ENCODE peak calls at places on chromosomes 1 and 21, in four cellular contexts. B is transverse colon, M is HepG2, I is pancreas. C is an unnamed sample.

GRCh38 chr1:147892216-147892615 is 10.4 kb upstream of the GJA8 start:
- DNase-seq in B (no peak), M (no peak), I (no peak), C (no peak)

GRCh38 chr1:80217377-80217986 is 1211.0 kb upstream of the ADGRL4 start:
- DNase-seq in B (no peak), M (peak; percentile 1), I (no peak), C (no peak)

GRCh38 chr1:63134501-63135173 is 187.7 kb upstream of the FOXD3 start:
- DNase-seq in B (no peak), M (peak; percentile 9), I (no peak), C (no peak)

GRCh38 chr1:31295874-31296485 is 608 bp downstream of the SNRNP40 start:
- DNase-seq in B (no peak), M (no peak), I (no peak), C (no peak)

GRCh38 chr1:39332291-39332690 is 127.8 kb downstream of the MACF1 start:
- DNase-seq in B (no peak), M (no peak), I (no peak), C (no peak)

GRCh38 chr1:155080250-155081228 is 1.9 kb downstream of the EFNA3 start:
- DNase-seq in B (peak; percentile 54), M (no peak), I (no peak), C (no peak)

GRCh38 chr1:202272446-202272845 is 69.3 kb downstream of the UBE2T start:
- DNase-seq in B (no peak), M (no peak), I (no peak), C (no peak)

GRCh38 chr1:6891781-6892579 is 106.7 kb downstream of the CAMTA1 start:
- DNase-seq in B (no peak), M (no peak), I (no peak), C (no peak)

GRCh38 chr1:68979891-68980290 is 483.0 kb upstream of the DEPDC1 start:
- DNase-seq in B (no peak), M (no peak), I (no peak), C (no peak)

GRCh38 chr1:53110370-53111072 is 31.9 kb downstream of the SLC1A7 start:
- DNase-seq in B (no peak), M (no peak), I (no peak), C (no peak)

GRCh38 chr1:157878059-157878458 is 36.5 kb upstream of the CD5L start:
- DNase-seq in B (no peak), M (peak; percentile 45), I (no peak), C (no peak)

GRCh38 chr1:50424045-50424939 is 1.0 kb upstream of the DMRTA2 start:
- DNase-seq in B (no peak), M (no peak), I (no peak), C (no peak)

GRCh38 chr21:46284077-46284644 is 1.2 kb downstream of the MCM3AP start:
- DNase-seq in B (peak; percentile 36), M (no peak), I (no peak), C (no peak)

GRCh38 chr21:21163904-21164303 is 165.7 kb downstream of the NCAM2 start:
- DNase-seq in B (peak; percentile 40), M (peak; percentile 26), I (no peak), C (no peak)

GRCh38 chr1:40722622-40723021 is 31.1 kb downstream of the NFYC start:
- DNase-seq in B (no peak), M (no peak), I (no peak), C (no peak)

GRCh38 chr1:56502700-56503245 is 76.6 kb downstream of the PLPP3 start:
- DNase-seq in B (no peak), M (peak; percentile 37), I (no peak), C (no peak)

GRCh38 chr1:67807282-67807681 is 26.0 kb downstream of the GNG12 start:
- DNase-seq in B (no peak), M (no peak), I (no peak), C (no peak)

GRCh38 chr1:117127840-117128239 is 6.3 kb upstream of the TRIM45 start:
- DNase-seq in B (no peak), M (no peak), I (no peak), C (no peak)

GRCh38 chr1:23196627-23197328 is 20.5 kb downstream of the HTR1D start:
- DNase-seq in B (no peak), M (no peak), I (no peak), C (no peak)

GRCh38 chr1:181818943-181819342 is 242.6 kb downstream of the ZNF648 start:
- DNase-seq in B (no peak), M (no peak), I (no peak), C (no peak)

GRCh38 chr21:45974073-45975016 is 7.2 kb upstream of the COL6A1 start:
- DNase-seq in B (peak; percentile 31), M (no peak), I (peak; percentile 76), C (peak; percentile 70)

GRCh38 chr1:207825719-207826556 is 74.1 kb downstream of the CD46 start:
- DNase-seq in B (peak; percentile 87), M (peak; percentile 10), I (no peak), C (peak; percentile 69)

GRCh38 chr1:81113688-81114087 is 687.0 kb upstream of the ADGRL2 start:
- DNase-seq in B (no peak), M (no peak), I (no peak), C (no peak)

GRCh38 chr1:177796561-177796960 is 173.3 kb downstream of the SEC16B start:
- DNase-seq in B (no peak), M (no peak), I (no peak), C (no peak)

GRCh38 chr1:90964444-90965035 is 57.3 kb downstream of the ZNF644 start:
- DNase-seq in B (no peak), M (peak; percentile 21), I (no peak), C (no peak)

GRCh38 chr1:3167255-3167654 is 98.3 kb downstream of the PRDM16 start:
- DNase-seq in B (no peak), M (no peak), I (no peak), C (no peak)

GRCh38 chr21:35825370-35825769 is 235.0 kb downstream of the SETD4 start:
- DNase-seq in B (no peak), M (no peak), I (no peak), C (no peak)

GRCh38 chr1:184156521-184157395 is 105.2 kb downstream of the TSEN15 start:
- DNase-seq in B (no peak), M (no peak), I (no peak), C (no peak)

GRCh38 chr1:157368363-157368762 is 184.0 kb downstream of the FCRL5 start:
- DNase-seq in B (no peak), M (no peak), I (no peak), C (no peak)

GRCh38 chr1:162855461-162856150 is 5.4 kb downstream of the CCDC190 start:
- DNase-seq in B (no peak), M (no peak), I (no peak), C (no peak)

GRCh38 chr1:91754348-91754747 is 131.6 kb downstream of the TGFBR3 start:
- DNase-seq in B (no peak), M (no peak), I (no peak), C (no peak)

GRCh38 chr21:37424987-37425386 is 58.4 kb downstream of the DYRK1A start:
- DNase-seq in B (no peak), M (no peak), I (no peak), C (no peak)

GRCh38 chr1:35600593-35600992 is 27.5 kb downstream of the TFAP2E start:
- DNase-seq in B (no peak), M (no peak), I (no peak), C (no peak)

GRCh38 chr1:11654571-11655262 is at the start of gene FBXO44:
- DNase-seq in B (peak; percentile 78), M (peak; percentile 62), I (peak; percentile 83), C (peak; percentile 44)

GRCh38 chr1:159175571-159175970 is 4.2 kb downstream of the CADM3 start:
- DNase-seq in B (no peak), M (no peak), I (no peak), C (no peak)

GRCh38 chr1:218369688-218370511 is 24.8 kb downstream of the TGFB2 start:
- DNase-seq in B (no peak), M (no peak), I (no peak), C (no peak)

GRCh38 chr1:223542831-223543230 is 122.7 kb downstream of the CAPN8 start:
- DNase-seq in B (no peak), M (no peak), I (no peak), C (no peak)

GRCh38 chr1:223535261-223535778 is 130.2 kb downstream of the CAPN8 start:
- DNase-seq in B (no peak), M (no peak), I (no peak), C (no peak)

GRCh38 chr1:223540485-223541106 is 124.9 kb downstream of the CAPN8 start:
- DNase-seq in B (no peak), M (no peak), I (peak; percentile 60), C (no peak)

GRCh38 chr1:223534677-223535076 is 130.8 kb downstream of the CAPN8 start:
- DNase-seq in B (no peak), M (no peak), I (no peak), C (no peak)

GRCh38 chr1:223538921-223539445 is 126.5 kb downstream of the CAPN8 start:
- DNase-seq in B (no peak), M (no peak), I (no peak), C (no peak)
- H3K27ac ChIP-seq in B (no peak overlapping the region), M (no peak overlapping the region), I (no peak overlapping the region), C (no peak overlapping the region)

GRCh38 chr1:15128520-15129313 is 24.8 kb upstream of the TMEM51 start:
- DNase-seq in B (peak; percentile 81), M (peak; percentile 59), I (peak; percentile 89), C (peak; percentile 68)
- H3K27ac ChIP-seq in B (no peak overlapping the region), M (no peak overlapping the region), I (no peak overlapping the region), C (no peak overlapping the region)

DNA sequence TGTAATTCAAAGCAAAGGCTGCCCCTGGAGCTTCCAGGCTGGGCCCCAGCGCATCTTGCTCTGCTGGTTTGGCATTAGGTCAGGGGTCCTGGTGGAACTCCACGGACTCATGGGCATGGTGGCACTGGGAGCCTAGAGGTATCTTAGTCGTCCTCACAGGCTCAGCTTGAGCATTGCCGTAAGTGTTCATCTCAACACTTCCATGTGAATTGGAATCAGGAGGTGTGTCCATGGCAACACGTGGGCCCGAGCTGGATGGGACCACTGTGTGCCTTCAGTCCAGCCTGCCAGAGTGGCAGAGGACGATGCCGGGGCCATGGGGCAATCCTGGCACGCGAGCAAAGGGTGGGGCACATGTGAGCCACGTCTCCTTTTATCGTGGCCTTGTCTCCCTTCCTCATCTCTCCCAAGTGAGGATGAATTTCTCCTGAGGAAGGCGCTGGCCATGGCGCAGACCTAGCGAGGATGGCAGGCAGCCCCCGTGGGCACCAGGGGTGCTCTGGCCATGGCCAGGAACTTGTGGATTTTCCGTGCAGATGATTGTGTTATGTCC is 47.0 kb downstream of the AGPAT3 start:
- DNase-seq in B (no peak), M (no peak), I (peak; percentile 30), C (no peak)
- H3K27ac ChIP-seq in B (no peak overlapping the region), M (peak overlapping the region; percentile 72), I (no peak overlapping the region), C (peak overlapping the region; percentile 56)

GRCh38 chr1:152029144-152029936 is 7.5 kb downstream of the S100A11 start:
- DNase-seq in B (no peak), M (no peak), I (no peak), C (no peak)
- H3K27ac ChIP-seq in B (no peak overlapping the region), M (no peak overlapping the region), I (no peak overlapping the region), C (no peak overlapping the region)

GRCh38 chr1:231242516-231243198 is 1.6 kb downstream of the GNPAT start:
- DNase-seq in B (no peak), M (no peak), I (no peak), C (no peak)

GRCh38 chr1:231241751-231242150 is 739 bp downstream of the GNPAT start:
- DNase-seq in B (peak; percentile 43), M (no peak), I (no peak), C (no peak)

GRCh38 chr1:231240883-231241735 is at the start of gene GNPAT:
- DNase-seq in B (peak; percentile 90), M (peak; percentile 76), I (peak; percentile 97), C (peak; percentile 90)

GRCh38 chr1:231238298-231238697 is 2.7 kb upstream of the GNPAT start:
- DNase-seq in B (no peak), M (peak; percentile 56), I (no peak), C (no peak)

GRCh38 chr1:231240531-231240882 is 505 bp upstream of the GNPAT start:
- DNase-seq in B (no peak), M (no peak), I (no peak), C (no peak)
- H3K27ac ChIP-seq in B (peak overlapping the region; percentile 90), M (peak overlapping the region; percentile 88), I (peak overlapping the region; percentile 44), C (peak overlapping the region; percentile 90)

C was measured in left ventricle myocardium inferior.